ENCODE peak calls at places on chromosomes 6 and 20, in ten cellular contexts. One of them, this sample, is unnamed.
A peak's percentile ranks its signal among the peaks of the same experiment; 100 is the strongest.

GRCh38 chr20:3000852-3001523 is 42.4 kb upstream of the GNRH2 start:
- DNase-seq in stimulated activated CD4-positive, alpha-beta T cell treated with anti-CD3 and anti-CD28 coated beads, Interleukin-2, amount 100 ng/mL, for 24 hours: no peak
- DNase-seq in stimulated activated CD8-positive, alpha-beta memory T cell treated with anti-CD3 and anti-CD28 coated beads, Interleukin-7, amount 100 ng/mL, for 4 hours: no peak
- DNase-seq in NCI-H1092 treated with DMSO at 0.1 percent for 48 hours: peak; percentile 33
- DNase-seq in nephron progenitor cell: no peak
- DNase-seq in GM12865: peak; percentile 55
- DNase-seq in CD8-positive, alpha-beta T cell: no peak
- DNase-seq in activated CD4-positive, alpha-beta T cell treated with anti-CD3 and anti-CD28 coated beads for 36 hours: peak; percentile 23
- DNase-seq in cerebellar cortex: peak; percentile 78
- DNase-seq in AG04450: peak; percentile 37
- DNase-seq in this sample: peak; percentile 37

GRCh38 chr6:30319146-30319835 is 7.4 kb upstream of the TRIM39 start:
- DNase-seq in stimulated activated CD4-positive, alpha-beta T cell treated with anti-CD3 and anti-CD28 coated beads, Interleukin-2, amount 100 ng/mL, for 24 hours: no peak
- DNase-seq in stimulated activated CD8-positive, alpha-beta memory T cell treated with anti-CD3 and anti-CD28 coated beads, Interleukin-7, amount 100 ng/mL, for 4 hours: no peak
- DNase-seq in NCI-H1092 treated with DMSO at 0.1 percent for 48 hours: no peak
- DNase-seq in nephron progenitor cell: no peak
- DNase-seq in GM12865: no peak
- DNase-seq in CD8-positive, alpha-beta T cell: no peak
- DNase-seq in activated CD4-positive, alpha-beta T cell treated with anti-CD3 and anti-CD28 coated beads for 36 hours: no peak
- DNase-seq in cerebellar cortex: no peak
- DNase-seq in AG04450: no peak
- DNase-seq in this sample: no peak

GRCh38 chr6:16228709-16229665 is 9.4 kb upstream of the GMPR start:
- DNase-seq in stimulated activated CD4-positive, alpha-beta T cell treated with anti-CD3 and anti-CD28 coated beads, Interleukin-2, amount 100 ng/mL, for 24 hours: no peak
- DNase-seq in stimulated activated CD8-positive, alpha-beta memory T cell treated with anti-CD3 and anti-CD28 coated beads, Interleukin-7, amount 100 ng/mL, for 4 hours: no peak
- DNase-seq in NCI-H1092 treated with DMSO at 0.1 percent for 48 hours: no peak
- DNase-seq in nephron progenitor cell: peak; percentile 26
- DNase-seq in GM12865: no peak
- DNase-seq in CD8-positive, alpha-beta T cell: no peak
- DNase-seq in activated CD4-positive, alpha-beta T cell treated with anti-CD3 and anti-CD28 coated beads for 36 hours: no peak
- DNase-seq in cerebellar cortex: peak; percentile 34
- DNase-seq in AG04450: no peak
- DNase-seq in this sample: no peak

GRCh38 chr6:17417817-17418216 is 24.4 kb downstream of the CAP2 start:
- DNase-seq in stimulated activated CD4-positive, alpha-beta T cell treated with anti-CD3 and anti-CD28 coated beads, Interleukin-2, amount 100 ng/mL, for 24 hours: no peak
- DNase-seq in stimulated activated CD8-positive, alpha-beta memory T cell treated with anti-CD3 and anti-CD28 coated beads, Interleukin-7, amount 100 ng/mL, for 4 hours: no peak
- DNase-seq in NCI-H1092 treated with DMSO at 0.1 percent for 48 hours: no peak
- DNase-seq in nephron progenitor cell: no peak
- DNase-seq in GM12865: no peak
- DNase-seq in CD8-positive, alpha-beta T cell: no peak
- DNase-seq in activated CD4-positive, alpha-beta T cell treated with anti-CD3 and anti-CD28 coated beads for 36 hours: no peak
- DNase-seq in cerebellar cortex: peak; percentile 57
- DNase-seq in AG04450: peak; percentile 75
- DNase-seq in this sample: peak; percentile 77

GRCh38 chr20:56957737-56958553 is 308.5 kb downstream of the BMP7 start:
- DNase-seq in stimulated activated CD4-positive, alpha-beta T cell treated with anti-CD3 and anti-CD28 coated beads, Interleukin-2, amount 100 ng/mL, for 24 hours: no peak
- DNase-seq in stimulated activated CD8-positive, alpha-beta memory T cell treated with anti-CD3 and anti-CD28 coated beads, Interleukin-7, amount 100 ng/mL, for 4 hours: no peak
- DNase-seq in NCI-H1092 treated with DMSO at 0.1 percent for 48 hours: peak; percentile 38
- DNase-seq in nephron progenitor cell: peak; percentile 78
- DNase-seq in GM12865: no peak
- DNase-seq in CD8-positive, alpha-beta T cell: no peak
- DNase-seq in activated CD4-positive, alpha-beta T cell treated with anti-CD3 and anti-CD28 coated beads for 36 hours: no peak
- DNase-seq in cerebellar cortex: no peak
- DNase-seq in AG04450: no peak
- DNase-seq in this sample: peak; percentile 3

GRCh38 chr6:78594667-78595051 is 272.7 kb upstream of the IRAK1BP1 start:
- DNase-seq in stimulated activated CD4-positive, alpha-beta T cell treated with anti-CD3 and anti-CD28 coated beads, Interleukin-2, amount 100 ng/mL, for 24 hours: no peak
- DNase-seq in stimulated activated CD8-positive, alpha-beta memory T cell treated with anti-CD3 and anti-CD28 coated beads, Interleukin-7, amount 100 ng/mL, for 4 hours: no peak
- DNase-seq in NCI-H1092 treated with DMSO at 0.1 percent for 48 hours: no peak
- DNase-seq in nephron progenitor cell: no peak
- DNase-seq in GM12865: no peak
- DNase-seq in CD8-positive, alpha-beta T cell: no peak
- DNase-seq in activated CD4-positive, alpha-beta T cell treated with anti-CD3 and anti-CD28 coated beads for 36 hours: no peak
- DNase-seq in cerebellar cortex: no peak
- DNase-seq in AG04450: no peak
- DNase-seq in this sample: no peak

GRCh38 chr6:16752206-16752867 is 8.9 kb downstream of the ATXN1 start:
- DNase-seq in stimulated activated CD4-positive, alpha-beta T cell treated with anti-CD3 and anti-CD28 coated beads, Interleukin-2, amount 100 ng/mL, for 24 hours: no peak
- DNase-seq in stimulated activated CD8-positive, alpha-beta memory T cell treated with anti-CD3 and anti-CD28 coated beads, Interleukin-7, amount 100 ng/mL, for 4 hours: no peak
- DNase-seq in NCI-H1092 treated with DMSO at 0.1 percent for 48 hours: no peak
- DNase-seq in nephron progenitor cell: no peak
- DNase-seq in GM12865: no peak
- DNase-seq in CD8-positive, alpha-beta T cell: no peak
- DNase-seq in activated CD4-positive, alpha-beta T cell treated with anti-CD3 and anti-CD28 coated beads for 36 hours: no peak
- DNase-seq in cerebellar cortex: no peak
- DNase-seq in AG04450: no peak
- DNase-seq in this sample: no peak

GRCh38 chr6:136628996-136629395 is 78.8 kb upstream of the MAP7 start:
- DNase-seq in stimulated activated CD4-positive, alpha-beta T cell treated with anti-CD3 and anti-CD28 coated beads, Interleukin-2, amount 100 ng/mL, for 24 hours: no peak
- DNase-seq in stimulated activated CD8-positive, alpha-beta memory T cell treated with anti-CD3 and anti-CD28 coated beads, Interleukin-7, amount 100 ng/mL, for 4 hours: no peak
- DNase-seq in NCI-H1092 treated with DMSO at 0.1 percent for 48 hours: no peak
- DNase-seq in nephron progenitor cell: no peak
- DNase-seq in GM12865: no peak
- DNase-seq in CD8-positive, alpha-beta T cell: no peak
- DNase-seq in activated CD4-positive, alpha-beta T cell treated with anti-CD3 and anti-CD28 coated beads for 36 hours: no peak
- DNase-seq in cerebellar cortex: no peak
- DNase-seq in AG04450: no peak
- DNase-seq in this sample: no peak

GRCh38 chr6:148932731-148933130 is 185.9 kb downstream of the UST start:
- DNase-seq in stimulated activated CD4-positive, alpha-beta T cell treated with anti-CD3 and anti-CD28 coated beads, Interleukin-2, amount 100 ng/mL, for 24 hours: no peak
- DNase-seq in stimulated activated CD8-positive, alpha-beta memory T cell treated with anti-CD3 and anti-CD28 coated beads, Interleukin-7, amount 100 ng/mL, for 4 hours: no peak
- DNase-seq in NCI-H1092 treated with DMSO at 0.1 percent for 48 hours: no peak
- DNase-seq in nephron progenitor cell: no peak
- DNase-seq in GM12865: no peak
- DNase-seq in CD8-positive, alpha-beta T cell: no peak
- DNase-seq in activated CD4-positive, alpha-beta T cell treated with anti-CD3 and anti-CD28 coated beads for 36 hours: no peak
- DNase-seq in cerebellar cortex: no peak
- DNase-seq in AG04450: no peak
- DNase-seq in this sample: no peak

GRCh38 chr6:73854998-73855718 is 159.2 kb downstream of the CD109 start:
- DNase-seq in stimulated activated CD4-positive, alpha-beta T cell treated with anti-CD3 and anti-CD28 coated beads, Interleukin-2, amount 100 ng/mL, for 24 hours: no peak
- DNase-seq in stimulated activated CD8-positive, alpha-beta memory T cell treated with anti-CD3 and anti-CD28 coated beads, Interleukin-7, amount 100 ng/mL, for 4 hours: no peak
- DNase-seq in NCI-H1092 treated with DMSO at 0.1 percent for 48 hours: peak; percentile 31
- DNase-seq in nephron progenitor cell: peak; percentile 25
- DNase-seq in GM12865: peak; percentile 72
- DNase-seq in CD8-positive, alpha-beta T cell: no peak
- DNase-seq in activated CD4-positive, alpha-beta T cell treated with anti-CD3 and anti-CD28 coated beads for 36 hours: no peak
- DNase-seq in cerebellar cortex: peak; percentile 33
- DNase-seq in AG04450: peak; percentile 48
- DNase-seq in this sample: peak; percentile 24

GRCh38 chr6:91781946-91782345 is 1195.1 kb upstream of the MAP3K7 start:
- DNase-seq in stimulated activated CD4-positive, alpha-beta T cell treated with anti-CD3 and anti-CD28 coated beads, Interleukin-2, amount 100 ng/mL, for 24 hours: no peak
- DNase-seq in stimulated activated CD8-positive, alpha-beta memory T cell treated with anti-CD3 and anti-CD28 coated beads, Interleukin-7, amount 100 ng/mL, for 4 hours: no peak
- DNase-seq in NCI-H1092 treated with DMSO at 0.1 percent for 48 hours: peak; percentile 22
- DNase-seq in nephron progenitor cell: no peak
- DNase-seq in GM12865: no peak
- DNase-seq in CD8-positive, alpha-beta T cell: no peak
- DNase-seq in activated CD4-positive, alpha-beta T cell treated with anti-CD3 and anti-CD28 coated beads for 36 hours: no peak
- DNase-seq in cerebellar cortex: peak; percentile 92
- DNase-seq in AG04450: no peak
- DNase-seq in this sample: no peak

GRCh38 chr20:47792021-47792618 is 6.8 kb upstream of the SULF2 start:
- DNase-seq in stimulated activated CD4-positive, alpha-beta T cell treated with anti-CD3 and anti-CD28 coated beads, Interleukin-2, amount 100 ng/mL, for 24 hours: no peak
- DNase-seq in stimulated activated CD8-positive, alpha-beta memory T cell treated with anti-CD3 and anti-CD28 coated beads, Interleukin-7, amount 100 ng/mL, for 4 hours: no peak
- DNase-seq in NCI-H1092 treated with DMSO at 0.1 percent for 48 hours: peak; percentile 53
- DNase-seq in nephron progenitor cell: no peak
- DNase-seq in GM12865: no peak
- DNase-seq in CD8-positive, alpha-beta T cell: no peak
- DNase-seq in activated CD4-positive, alpha-beta T cell treated with anti-CD3 and anti-CD28 coated beads for 36 hours: peak; percentile 8
- DNase-seq in cerebellar cortex: no peak
- DNase-seq in AG04450: peak; percentile 65
- DNase-seq in this sample: peak; percentile 75

GRCh38 chr6:42142118-42142835 is at the start of gene C6orf132:
- DNase-seq in stimulated activated CD4-positive, alpha-beta T cell treated with anti-CD3 and anti-CD28 coated beads, Interleukin-2, amount 100 ng/mL, for 24 hours: peak; percentile 11
- DNase-seq in stimulated activated CD8-positive, alpha-beta memory T cell treated with anti-CD3 and anti-CD28 coated beads, Interleukin-7, amount 100 ng/mL, for 4 hours: no peak
- DNase-seq in NCI-H1092 treated with DMSO at 0.1 percent for 48 hours: no peak
- DNase-seq in nephron progenitor cell: peak; percentile 71
- DNase-seq in GM12865: no peak
- DNase-seq in CD8-positive, alpha-beta T cell: no peak
- DNase-seq in activated CD4-positive, alpha-beta T cell treated with anti-CD3 and anti-CD28 coated beads for 36 hours: no peak
- DNase-seq in cerebellar cortex: no peak
- DNase-seq in AG04450: no peak
- DNase-seq in this sample: no peak